ENCODE peak calls at places on chromosomes 3 and 15, in seven cellular contexts. V, U, M, J, X, C and T are unnamed samples. For H3K27me3, the result is how much of the 10 kb centered on the place peaks cover.

GRCh38 chr15:99644913-99645549 is 79.2 kb downstream of the MEF2A start:
- DNase-seq in M (no peak), U (no peak), C (no peak), X (no peak), V (no peak), J (no peak), T (no peak)

GRCh38 chr3:42572278-42572677 is 9.5 kb downstream of the SEC22C start:
- DNase-seq in M (peak), J (no peak), C (peak), U (peak), V (no peak), X (no peak), T (peak)

GRCh38 chr3:127914584-127914983 is 448 bp upstream of the KBTBD12 start:
- DNase-seq in X (no peak), U (no peak), V (no peak), J (no peak), M (no peak), C (no peak), T (no peak)

GRCh38 chr15:63504979-63505841 is 817 bp downstream of the USP3 start:
- DNase-seq in U (peak), X (no peak), V (peak), C (peak), M (peak), J (no peak), T (peak)

GRCh38 chr15:87477759-87478687 is 778.5 kb downstream of the NTRK3 start:
- DNase-seq in M (peak), J (peak), C (peak), U (peak), V (no peak), X (peak), T (peak)

GRCh38 chr15:81856627-81857026 is 189.2 kb downstream of the MEX3B start:
- DNase-seq in J (no peak), C (no peak), V (no peak), X (no peak), M (no peak), U (no peak), T (no peak)

GRCh38 chr3:49359623-49360022 is 1.5 kb upstream of the GPX1 start:
- DNase-seq in U (peak), M (no peak), C (no peak), J (no peak), V (no peak), X (no peak), T (peak)

GRCh38 chr3:168220609-168221008 is 124.9 kb upstream of the GOLIM4 start:
- DNase-seq in M (no peak), V (no peak), U (no peak), X (no peak), J (no peak), C (peak), T (no peak)

GRCh38 chr3:147396709-147397046 is 9.7 kb downstream of the ZIC4 start:
- DNase-seq in X (no peak), M (no peak), U (no peak), C (no peak), J (no peak), V (no peak), T (no peak)
- H3K27me3 ChIP-seq in X (half or more), M (half or more), U (half or more), C (under half), J (under half), V (under half), T (half or more)

DNA sequence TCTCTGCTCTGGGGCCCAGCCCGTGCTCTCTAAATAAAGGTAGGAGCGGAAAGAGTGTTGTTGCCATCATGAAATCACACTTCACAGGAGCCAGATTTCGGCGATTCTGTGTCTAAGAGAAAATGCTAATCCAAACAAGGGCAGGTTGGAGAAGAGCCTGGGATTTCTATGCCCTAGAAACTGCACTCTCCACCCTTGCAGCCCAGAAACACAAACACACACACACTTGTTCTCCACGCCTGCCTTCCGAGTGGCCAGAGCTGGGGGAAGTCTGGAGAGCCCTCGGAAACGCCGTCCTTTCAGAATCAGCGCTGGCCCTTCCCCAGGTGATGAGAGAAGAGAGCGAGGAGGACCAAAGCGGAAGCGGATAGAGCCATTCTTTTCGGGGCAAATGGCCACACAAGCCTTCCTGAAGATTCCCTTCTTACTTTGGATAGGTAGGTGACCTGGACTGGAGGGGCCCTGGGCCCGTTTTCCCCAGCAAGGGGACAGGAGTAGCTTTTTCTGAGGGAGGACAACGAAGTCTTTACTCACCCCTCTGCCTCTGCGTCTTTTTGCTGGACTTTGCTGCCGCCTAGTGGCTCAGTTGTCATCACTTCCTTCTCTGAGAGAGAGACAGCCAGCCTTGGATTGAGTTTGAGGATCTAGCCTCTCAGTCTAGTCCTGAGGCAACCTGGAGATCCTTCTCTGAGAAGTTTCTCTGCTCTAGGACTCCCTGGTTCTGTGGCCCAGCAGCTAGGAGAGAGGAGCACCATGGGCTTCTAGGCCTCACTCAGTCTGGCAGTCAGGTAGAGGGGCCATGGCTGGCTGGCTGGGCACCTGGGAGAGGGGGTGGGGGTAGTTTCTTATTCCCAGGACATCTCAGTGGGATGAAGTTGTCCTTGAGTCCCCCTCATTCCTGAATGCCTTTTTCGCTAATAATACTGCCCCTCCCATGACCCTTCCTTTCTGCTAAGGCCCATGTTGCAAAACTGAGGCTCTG is 37.7 kb downstream of the SENP8 start:
- DNase-seq in U (peak), X (peak), V (peak), M (peak), C (peak), J (peak), T (peak)
- H3K4me3 ChIP-seq in U (peak), X (peak), V (peak), M (peak), C (peak), J (peak), T (peak)

DNA sequence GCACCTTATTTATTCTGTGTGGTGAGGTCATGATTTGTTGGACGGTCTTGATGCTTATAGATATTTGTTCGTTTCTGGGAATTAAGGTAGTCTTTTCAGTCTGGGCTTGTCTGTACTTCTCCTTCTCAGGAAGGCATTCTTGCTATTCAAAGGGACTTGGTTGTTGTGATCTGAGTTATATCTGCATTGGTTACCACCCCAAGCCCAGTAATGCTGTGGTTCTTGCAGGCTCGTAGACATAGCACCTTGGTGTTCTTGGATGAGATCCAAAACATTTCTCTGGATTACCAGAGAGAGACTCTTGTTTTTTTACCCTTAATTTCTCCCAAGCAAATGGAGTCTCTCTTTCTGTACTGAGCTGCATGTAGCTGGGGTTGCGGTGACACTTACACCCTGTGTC is 128.0 kb upstream of the CBLB start:
- DNase-seq in U (no peak), M (no peak), X (no peak), C (no peak), V (no peak), J (no peak), T (peak)
- TF ChIP-seq CTCF in U (no peak), M (no peak), X (no peak), C (no peak), V (no peak), J (no peak), T (no peak)

GRCh38 chr15:73254598-73254997 is 114.2 kb downstream of the HCN4 start:
- DNase-seq in X (no peak), V (no peak), C (no peak), M (no peak), J (no peak), U (no peak), T (no peak)

GRCh38 chr15:73246411-73246810 is 122.3 kb downstream of the HCN4 start:
- DNase-seq in M (no peak), X (no peak), C (no peak), J (no peak), V (no peak), U (no peak), T (no peak)

GRCh38 chr15:73246898-73247297 is 121.9 kb downstream of the HCN4 start:
- DNase-seq in C (no peak), X (no peak), U (no peak), M (no peak), V (no peak), J (no peak), T (no peak)

GRCh38 chr15:73244333-73244732 is 124.4 kb downstream of the HCN4 start:
- DNase-seq in M (no peak), C (no peak), X (no peak), J (no peak), U (no peak), V (no peak), T (peak)

DNA sequence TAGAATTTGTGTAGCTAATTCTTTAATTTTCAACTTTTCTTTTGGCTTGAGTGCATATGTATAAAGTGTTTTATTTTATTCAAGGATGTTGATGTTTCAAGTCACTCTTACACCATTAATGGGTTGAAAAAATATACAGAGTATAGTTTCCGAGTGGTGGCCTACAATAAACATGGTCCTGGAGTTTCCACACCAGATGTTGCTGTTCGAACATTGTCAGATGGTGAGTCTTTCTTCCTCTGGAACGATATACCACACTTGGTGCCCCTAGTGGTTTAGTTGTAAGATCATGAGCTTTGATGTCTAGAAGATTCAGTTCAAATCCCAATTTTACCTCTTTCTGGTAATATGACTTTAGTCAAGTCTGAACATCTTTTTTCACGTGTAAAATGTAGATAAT is 119.3 kb downstream of the HCN4 start:
- DNase-seq in U (peak), J (no peak), M (no peak), V (no peak), X (no peak), C (no peak), T (no peak)
- H3K27me3 ChIP-seq in U (under half), J (under half), M (under half), V (under half), X (under half), C (under half), T (under half)

DNA sequence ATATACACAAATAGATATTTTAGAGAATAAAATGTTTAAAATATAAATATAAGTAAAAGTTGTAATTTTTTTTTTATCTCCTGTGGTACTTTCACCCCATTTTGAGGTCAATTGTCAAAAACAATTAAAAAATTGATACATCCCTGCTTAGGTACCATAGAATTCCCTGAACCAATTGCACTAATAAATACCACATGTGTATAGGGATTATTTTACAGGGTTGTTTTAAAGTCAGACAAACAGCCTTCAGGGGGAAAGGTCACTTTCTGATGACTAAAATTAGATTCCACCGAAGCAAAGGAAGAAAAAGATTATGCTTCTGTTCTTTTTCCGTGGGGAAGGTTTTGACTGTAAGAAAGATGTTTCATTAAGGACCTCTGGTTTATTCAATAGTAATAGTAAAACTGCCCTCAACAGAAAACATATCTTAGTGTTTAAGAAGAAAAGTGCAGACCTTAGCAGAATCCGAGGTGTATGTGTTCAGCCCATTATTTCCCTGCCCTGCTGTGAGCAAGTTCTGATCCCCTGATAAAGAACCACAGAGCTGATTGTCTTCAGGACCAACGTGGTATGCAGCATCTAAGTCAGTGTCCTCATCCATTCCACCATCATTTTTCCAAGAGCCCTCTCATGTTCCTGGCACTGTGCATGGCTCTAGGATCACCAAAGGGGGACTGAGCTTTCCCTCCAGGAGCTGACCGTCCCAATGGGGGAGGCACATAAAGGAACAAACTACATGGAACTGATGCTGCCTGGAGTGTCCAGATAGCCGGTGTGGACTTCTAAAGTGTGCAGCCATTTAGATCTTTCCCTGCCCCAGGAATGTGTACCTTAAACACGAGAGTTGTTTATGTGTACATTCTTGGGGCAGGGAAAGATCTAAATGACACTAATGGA is 132.8 kb upstream of the IL12A start:
- DNase-seq in C (no peak), J (no peak), U (no peak), M (no peak), X (no peak), V (no peak), T (no peak)
- H3K4me3 ChIP-seq in C (no peak), J (peak), U (no peak), M (peak), X (no peak), V (peak), T (no peak)

GRCh38 chr15:31136016-31136415 is 34.5 kb upstream of the TRPM1 start:
- DNase-seq in V (no peak), C (no peak), U (no peak), J (peak), X (no peak), M (no peak), T (no peak)
- TF ChIP-seq CTCF in V (no peak), C (peak), U (no peak), J (no peak), X (no peak), M (no peak), T (no peak)

GRCh38 chr3:194387276-194387675 is 11.8 kb downstream of the GP5 start:
- DNase-seq in X (no peak), U (no peak), C (no peak), V (no peak), J (peak), M (no peak), T (no peak)

GRCh38 chr3:194390835-194391234 is 8.2 kb downstream of the GP5 start:
- DNase-seq in X (no peak), V (no peak), M (no peak), J (no peak), C (no peak), U (no peak), T (no peak)

GRCh38 chr3:194386610-194387009 is 12.5 kb downstream of the GP5 start:
- DNase-seq in X (no peak), M (no peak), V (no peak), J (no peak), C (no peak), U (no peak), T (no peak)

GRCh38 chr3:194387926-194388418 is 11.1 kb downstream of the GP5 start:
- DNase-seq in V (no peak), U (no peak), M (no peak), X (no peak), J (no peak), C (no peak), T (no peak)

DNA sequence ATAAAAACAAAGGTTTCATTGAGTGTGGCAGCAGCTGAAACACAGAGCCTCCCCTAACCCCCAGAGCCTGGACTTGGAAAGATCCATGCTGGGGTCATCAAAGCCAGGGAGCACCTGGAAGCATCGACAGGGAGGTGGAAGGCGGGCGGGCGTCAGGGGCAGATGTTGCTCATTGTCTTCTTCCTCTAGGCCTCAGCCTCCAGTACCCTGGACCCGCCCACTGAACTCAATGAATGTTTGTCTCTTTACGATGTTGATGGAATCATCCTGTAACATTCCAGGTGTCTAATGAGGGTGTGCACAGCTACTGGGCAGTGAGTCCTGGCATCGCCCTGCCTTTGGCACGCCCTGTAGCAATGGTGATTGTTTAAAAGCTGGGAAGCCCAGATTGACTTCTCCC is 9.8 kb downstream of the GP5 start:
- DNase-seq in J (peak), U (no peak), C (no peak), V (no peak), M (no peak), X (no peak), T (no peak)
- H3K27me3 ChIP-seq in J (under half), U (under half), C (under half), V (under half), M (under half), X (under half), T (under half)

GRCh38 chr15:96354731-96355560 is 24.4 kb downstream of the NR2F2 start:
- DNase-seq in M (no peak), C (peak), U (peak), J (no peak), V (no peak), X (no peak), T (peak)
- H3K4me3 ChIP-seq in M (peak), C (peak), U (peak), J (peak), V (peak), X (peak), T (peak)